ENCODE peak calls at places on chromosomes 4 and X, in seven cellular contexts. V is neural progenitor cell; Y is effector memory CD4-positive, alpha-beta T cell; T is H9; D is NT2/D1; A is tibial nerve; U is K562. P is an unnamed sample. For H3K4me1, the result is how much of the 10 kb centered on the place peaks cover.

GRCh38 chrX:30060718-30061117 is 154.6 kb upstream of the MAGEB2 start:
- DNase-seq in Y (no peak), V (peak), T (no peak), A (no peak), U (no peak), D (peak), P (no peak)

GRCh38 chr4:47462799-47463234 is 685 bp downstream of the COMMD8 start:
- DNase-seq in T (no peak), A (no peak), U (no peak), D (no peak), V (no peak), Y (no peak), P (no peak)

GRCh38 chrX:147770858-147771257 is 140.9 kb upstream of the FMR1 start:
- DNase-seq in A (no peak), T (no peak), V (no peak), Y (no peak), D (no peak), U (no peak), P (no peak)

GRCh38 chr4:148311493-148311892 is 130.7 kb downstream of the NR3C2 start:
- DNase-seq in A (no peak), U (no peak), D (no peak), T (no peak), V (no peak), Y (no peak), P (no peak)

GRCh38 chr4:150072906-150073714 is 5.1 kb upstream of the DCLK2 start:
- DNase-seq in Y (no peak), V (no peak), U (no peak), D (no peak), A (no peak), T (no peak), P (no peak)

GRCh38 chrX:47662144-47662657 is 3.2 kb upstream of the UXT start:
- DNase-seq in U (peak), T (no peak), V (no peak), Y (no peak), D (no peak), A (no peak), P (no peak)

GRCh38 chr4:157204634-157205244 is 15.8 kb upstream of the GRIA2 start:
- DNase-seq in T (peak), A (no peak), Y (no peak), U (peak), D (no peak), V (peak), P (no peak)

GRCh38 chr4:52100062-52100461 is 49.0 kb downstream of the SPATA18 start:
- DNase-seq in V (no peak), Y (no peak), D (no peak), A (no peak), T (no peak), U (no peak), P (no peak)

GRCh38 chr4:81472249-81473085 is 760 bp upstream of the RASGEF1B start:
- DNase-seq in Y (no peak), D (no peak), A (no peak), V (peak), T (peak), U (peak), P (no peak)

GRCh38 chr4:8099981-8100464 is 58.6 kb downstream of the ABLIM2 start:
- DNase-seq in V (no peak), Y (no peak), D (no peak), T (no peak), U (no peak), A (no peak), P (no peak)

GRCh38 chr4:141912831-141913230 is 276.4 kb downstream of the IL15 start:
- DNase-seq in D (no peak), V (no peak), A (no peak), Y (no peak), U (peak), T (no peak), P (no peak)

GRCh38 chrX:10983526-10983925 is 127.6 kb upstream of the HCCS start:
- DNase-seq in V (no peak), U (no peak), A (no peak), D (no peak), Y (no peak), T (no peak), P (no peak)

GRCh38 chr4:48173055-48173991 is 39.3 kb upstream of the TXK start:
- DNase-seq in V (peak), A (no peak), U (peak), T (peak), Y (no peak), D (peak), P (no peak)

GRCh38 chrX:147173586-147173985 is 359.0 kb upstream of the CXorf51A start:
- DNase-seq in A (no peak), V (no peak), U (no peak), D (no peak), T (no peak), Y (no peak), P (no peak)

GRCh38 chrX:133323450-133323849 is 91.8 kb downstream of the GPC4 start:
- DNase-seq in Y (no peak), V (no peak), T (no peak), D (no peak), A (no peak), U (no peak), P (no peak)

GRCh38 chr4:61693520-61693919 is 493.4 kb downstream of the ADGRL3 start:
- DNase-seq in Y (no peak), V (no peak), U (no peak), A (no peak), D (no peak), T (no peak), P (no peak)

GRCh38 chr4:183035726-183036415 is 63.2 kb upstream of the WWC2 start:
- DNase-seq in T (peak), V (peak), A (no peak), D (peak), U (no peak), Y (no peak), P (no peak)

GRCh38 chrX:80876877-80877276 is 67.2 kb upstream of the BRWD3 start:
- DNase-seq in Y (no peak), V (peak), D (peak), U (no peak), T (no peak), A (no peak), P (no peak)

GRCh38 chrX:30373951-30374350 is 64.8 kb upstream of the NR0B1 start:
- DNase-seq in V (no peak), U (no peak), A (no peak), Y (no peak), D (no peak), T (no peak), P (no peak)

GRCh38 chrX:9542765-9543119 is 77.9 kb downstream of the TBL1X start:
- DNase-seq in V (no peak), Y (no peak), D (no peak), U (no peak), A (no peak), T (no peak), P (no peak)

GRCh38 chr4:111282035-111282434 is 659.2 kb upstream of the PITX2 start:
- DNase-seq in T (no peak), A (no peak), V (no peak), Y (no peak), U (no peak), D (no peak), P (no peak)

GRCh38 chr4:158856852-158857251 is 88.0 kb downstream of the FNIP2 start:
- DNase-seq in T (no peak), U (no peak), V (peak), A (no peak), D (no peak), Y (no peak), P (no peak)

GRCh38 chr4:80711956-80712355 is 318.6 kb upstream of the BMP3 start:
- DNase-seq in Y (no peak), A (no peak), U (no peak), D (no peak), V (no peak), T (no peak), P (no peak)

GRCh38 chrX:114800719-114801118 is 216.7 kb downstream of the IL13RA2 start:
- DNase-seq in D (no peak), V (no peak), Y (no peak), U (peak), T (no peak), A (no peak), P (no peak)

GRCh38 chrX:140274761-140275525 is 229.9 kb downstream of the SOX3 start:
- DNase-seq in Y (no peak), V (peak), A (no peak), T (peak), D (peak), U (no peak), P (no peak)

GRCh38 chrX:154321624-154322023 is 26.0 kb downstream of the TKTL1 start:
- DNase-seq in T (no peak), Y (no peak), V (no peak), A (no peak), U (no peak), D (no peak), P (no peak)

GRCh38 chr4:184538023-184538599 is 63.8 kb upstream of the IRF2 start:
- DNase-seq in V (peak), A (peak), T (no peak), Y (peak), D (peak), U (peak), P (peak)

GRCh38 chrX:46903458-46904242 is 8.6 kb upstream of the JADE3 start:
- DNase-seq in U (peak), A (peak), Y (peak), T (peak), V (peak), D (peak), P (peak)

GRCh38 chr4:40403079-40403478 is 67.9 kb downstream of the CHRNA9 start:
- DNase-seq in D (no peak), V (peak), A (no peak), U (no peak), T (no peak), Y (no peak), P (no peak)

GRCh38 chr4:10647811-10648210 is 36.8 kb downstream of the CLNK start:
- DNase-seq in U (no peak), T (no peak), V (no peak), A (no peak), D (no peak), Y (no peak), P (no peak)

GRCh38 chrX:119669424-119670037 is 23.4 kb downstream of the SEPTIN6 start:
- DNase-seq in D (no peak), U (no peak), T (no peak), V (no peak), A (no peak), Y (no peak), P (no peak)

GRCh38 chr4:154329268-154329858 is 162.2 kb downstream of the DCHS2 start:
- DNase-seq in T (no peak), U (no peak), D (no peak), A (no peak), V (peak), Y (no peak), P (no peak)

GRCh38 chrX:112851806-112852205 is 11.2 kb upstream of the AMOT start:
- DNase-seq in D (no peak), T (no peak), V (no peak), Y (no peak), A (no peak), U (no peak), P (no peak)

GRCh38 chr4:90081432-90082195 is 45.6 kb upstream of the CCSER1 start:
- DNase-seq in V (no peak), Y (no peak), U (no peak), D (no peak), A (no peak), T (no peak), P (no peak)
- H3K4me1 ChIP-seq in V (under half), Y (under half), U (under half), D (under half), A (under half), T (under half), P (under half)

DNA sequence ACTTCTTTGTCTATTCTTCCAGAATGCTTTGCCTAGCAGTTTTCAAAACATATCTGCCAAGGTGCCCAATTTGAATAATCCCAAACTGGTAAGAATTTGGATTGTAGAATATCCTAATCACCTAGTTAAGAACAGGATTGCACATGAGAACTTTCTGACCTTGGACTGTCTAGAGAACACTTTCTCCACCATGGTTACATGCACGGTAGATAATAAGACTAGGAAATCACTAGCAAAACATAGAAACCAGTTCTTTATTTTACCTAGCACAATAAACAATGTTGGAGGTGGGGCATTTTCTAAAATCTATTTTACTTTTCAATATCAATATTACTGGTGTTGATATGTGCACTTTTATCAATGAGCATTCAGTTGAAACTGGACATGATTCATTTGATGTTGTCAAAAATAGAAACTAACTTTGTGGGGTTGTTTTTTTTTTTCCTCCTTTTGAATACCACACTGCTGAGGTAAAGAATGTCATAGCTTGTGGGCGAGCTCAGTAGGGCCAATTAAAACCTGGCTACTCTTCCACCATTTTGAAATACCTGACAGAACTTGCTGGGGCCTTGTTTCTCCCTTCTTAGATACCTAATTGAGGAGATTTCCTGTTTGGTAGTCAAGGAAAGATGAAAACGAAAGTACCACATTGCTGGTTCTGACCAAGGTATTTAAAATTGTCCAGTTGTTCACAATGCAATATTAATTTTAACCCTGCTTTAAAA is 10.4 kb downstream of the MID1IP1 start:
- DNase-seq in A (no peak), U (no peak), D (no peak), Y (no peak), T (no peak), V (no peak), P (no peak)
- H3K4me1 ChIP-seq in A (under half), U (under half), D (under half), Y (under half), T (under half), V (under half), P (under half)

GRCh38 chr4:5040839-5041238 is 10.4 kb upstream of the STK32B start:
- DNase-seq in Y (no peak), T (no peak), U (no peak), V (no peak), D (no peak), A (no peak), P (no peak)
- H3K4me1 ChIP-seq in Y (under half), T (under half), U (under half), V (under half), D (under half), A (under half), P (under half)

DNA sequence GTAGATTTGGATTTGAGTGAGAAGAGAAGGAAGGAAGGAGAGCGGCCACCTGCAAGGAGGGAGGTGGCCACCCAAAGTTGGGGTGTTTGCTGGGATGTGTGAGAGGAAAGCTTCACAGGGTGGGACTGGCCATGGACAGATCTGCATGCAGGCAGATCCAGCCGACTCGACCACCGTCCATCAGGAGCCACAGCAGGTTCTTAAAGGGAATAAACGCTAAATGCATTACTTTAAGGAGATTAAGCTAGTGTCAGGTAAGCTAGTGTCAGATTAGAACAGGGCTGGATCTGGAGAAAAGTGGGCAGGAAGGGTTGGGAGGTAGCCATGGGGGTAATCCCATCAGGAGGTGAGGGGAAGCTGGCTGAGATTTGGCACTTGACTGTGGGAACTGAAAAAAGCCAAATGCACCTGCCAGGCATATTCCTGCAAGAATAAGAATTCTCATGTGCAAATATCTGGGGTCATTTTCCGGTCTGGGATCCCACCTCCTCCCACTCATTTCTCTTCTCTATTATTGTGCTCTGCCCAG is 79.6 kb downstream of the MGST2 start:
- DNase-seq in D (no peak), T (no peak), A (no peak), Y (no peak), V (no peak), U (no peak), P (no peak)
- H3K4me1 ChIP-seq in D (under half), T (under half), A (under half), Y (under half), V (under half), U (under half), P (under half)

DNA sequence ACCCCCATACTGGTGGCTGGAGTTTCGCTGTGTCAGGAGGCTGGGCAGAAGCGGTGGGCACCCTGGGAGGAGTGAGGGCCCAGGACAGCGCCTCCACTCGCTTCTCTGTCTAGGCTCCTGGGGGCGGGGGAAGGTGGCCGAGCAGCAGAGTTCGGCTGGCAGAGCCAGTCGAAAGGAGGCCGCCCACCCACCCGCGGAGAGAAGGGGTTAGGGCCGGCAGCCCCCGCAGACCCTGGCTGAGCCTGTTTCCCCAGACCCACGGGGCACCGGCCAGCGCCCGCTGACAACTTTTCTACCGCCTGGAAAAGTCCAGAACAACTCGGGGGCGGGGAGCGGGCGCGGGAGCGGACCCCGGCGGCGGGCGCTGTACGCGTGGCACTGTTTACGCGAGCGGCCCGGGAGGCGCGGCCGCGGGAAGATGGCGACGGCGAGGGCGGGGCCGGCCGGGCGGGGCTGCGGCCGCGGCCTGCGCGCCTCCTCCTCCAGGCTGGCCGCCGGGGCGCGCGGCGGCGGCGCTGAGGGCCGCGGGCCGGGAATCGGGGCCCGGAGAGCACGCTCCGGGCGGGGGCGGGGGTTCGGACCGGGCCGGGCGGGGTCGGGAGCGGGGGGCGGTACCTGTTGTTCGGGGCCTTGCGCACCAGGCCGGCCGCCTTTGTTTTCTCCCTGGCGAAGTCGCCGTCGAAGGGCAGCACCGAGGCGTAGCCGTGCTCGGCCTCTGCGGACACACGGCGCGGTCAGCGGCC is 628 bp downstream of the MXD4 start:
- DNase-seq in T (no peak), U (peak), D (no peak), A (peak), V (peak), Y (peak), P (peak)
- H3K4me1 ChIP-seq in T (under half), U (half or more), D (under half), A (half or more), V (under half), Y (under half), P (under half)

GRCh38 chr4:67575889-67576329 is 17.4 kb downstream of the STAP1 start:
- DNase-seq in U (no peak), Y (no peak), T (no peak), A (no peak), V (no peak), D (no peak), P (no peak)
- H3K4me1 ChIP-seq in U (under half), Y (under half), T (under half), A (under half), V (under half), D (under half), P (under half)

DNA sequence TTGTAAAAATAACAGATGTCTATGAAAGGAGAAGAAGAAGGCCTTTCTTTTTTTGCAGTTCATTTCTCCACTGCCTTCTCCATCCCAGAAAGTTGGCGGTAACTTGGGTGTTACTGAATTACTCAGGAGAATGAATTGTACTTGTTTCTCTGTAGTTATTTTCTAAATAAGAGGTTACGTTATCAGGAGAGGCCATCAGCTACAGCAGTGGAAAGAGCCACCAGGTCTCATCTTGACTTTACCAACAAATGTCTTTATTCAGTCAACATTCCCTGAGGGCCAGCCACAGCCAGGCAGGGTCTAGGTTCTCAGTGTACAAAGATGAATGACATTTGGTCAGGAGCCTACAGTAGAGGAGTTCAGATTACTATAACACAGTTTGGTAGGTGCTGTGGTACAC is 8.1 kb downstream of the HADH start:
- DNase-seq in V (no peak), D (no peak), T (no peak), Y (no peak), U (no peak), A (no peak), P (no peak)
- H3K4me1 ChIP-seq in V (under half), D (under half), T (under half), Y (under half), U (under half), A (under half), P (under half)

GRCh38 chr4:118829107-118829506 is 6.8 kb downstream of the SEC24D start:
- DNase-seq in Y (no peak), D (no peak), T (no peak), A (no peak), V (no peak), U (no peak), P (no peak)
- H3K4me1 ChIP-seq in Y (under half), D (under half), T (under half), A (under half), V (under half), U (under half), P (under half)